ENCODE peak calls at places on chromosomes 11 and 22, in seven cellular contexts. M is AG09309, W is RWPE1, U is epithelial cell of esophagus, P is WTC11, K is left lung, I is astrocyte. V is an unnamed sample.
A peak's percentile ranks its signal among the peaks of the same experiment; 100 is the strongest.

GRCh38 chr11:126226334-126227084 is 14.9 kb downstream of the FAM118B start:
- DNase-seq in M (no peak), W (no peak), U (no peak), P (no peak), K (no peak), I (no peak), V (no peak)

GRCh38 chr11:128713595-128713994 is 19.7 kb downstream of the FLI1 start:
- DNase-seq in M (no peak), W (no peak), U (peak; percentile 42), P (no peak), K (no peak), I (peak; percentile 35), V (no peak)

GRCh38 chr11:69950120-69950519 is 128.0 kb upstream of the ANO1 start:
- DNase-seq in M (no peak), W (peak; percentile 42), U (peak; percentile 46), P (peak; percentile 89), K (no peak), I (no peak), V (peak; percentile 10)

GRCh38 chr22:27560781-27561180 is 240.8 kb downstream of the MN1 start:
- DNase-seq in M (no peak), W (no peak), U (no peak), P (no peak), K (no peak), I (no peak), V (no peak)

GRCh38 chr11:126440276-126440675 is 84.8 kb downstream of the ST3GAL4 start:
- DNase-seq in M (no peak), W (no peak), U (no peak), P (no peak), K (no peak), I (no peak), V (no peak)

GRCh38 chr11:18312663-18313420 is 9.1 kb downstream of the HPS5 start:
- DNase-seq in M (peak; percentile 61), W (peak; percentile 65), U (peak; percentile 89), P (no peak), K (no peak), I (peak; percentile 76), V (no peak)

GRCh38 chr11:123525511-123525918 is 95.4 kb downstream of the GRAMD1B start:
- DNase-seq in M (no peak), W (no peak), U (no peak), P (no peak), K (no peak), I (no peak), V (no peak)

GRCh38 chr11:121716060-121716459 is 263.3 kb upstream of the SORL1-AS1 start:
- DNase-seq in M (peak; percentile 63), W (no peak), U (no peak), P (no peak), K (no peak), I (peak; percentile 63), V (no peak)

GRCh38 chr11:59729884-59730283 is 16.2 kb upstream of the OR10V1 start:
- DNase-seq in M (no peak), W (no peak), U (no peak), P (no peak), K (no peak), I (no peak), V (no peak)

GRCh38 chr11:69716891-69717747 is 13.3 kb upstream of the FGF19 start:
- DNase-seq in M (no peak), W (no peak), U (no peak), P (no peak), K (no peak), I (no peak), V (no peak)

GRCh38 chr11:15911377-15912044 is 444.8 kb downstream of the SOX6 start:
- DNase-seq in M (no peak), W (no peak), U (peak; percentile 89), P (no peak), K (no peak), I (no peak), V (no peak)

GRCh38 chr11:94926698-94927237 is 46.6 kb downstream of the CWC15 start:
- DNase-seq in M (peak; percentile 77), W (no peak), U (peak; percentile 6), P (no peak), K (peak; percentile 64), I (peak; percentile 86), V (no peak)

GRCh38 chr11:116460156-116460965 is 312.4 kb downstream of the BUD13 start:
- DNase-seq in M (no peak), W (no peak), U (no peak), P (no peak), K (no peak), I (no peak), V (no peak)

GRCh38 chr11:116459644-116460043 is 313.1 kb downstream of the BUD13 start:
- DNase-seq in M (no peak), W (no peak), U (no peak), P (no peak), K (no peak), I (no peak), V (peak; percentile 69)

GRCh38 chr11:116457336-116458007 is 315.3 kb downstream of the BUD13 start:
- DNase-seq in M (no peak), W (no peak), U (no peak), P (no peak), K (no peak), I (no peak), V (no peak)

GRCh38 chr11:116459233-116459632 is 313.6 kb downstream of the BUD13 start:
- DNase-seq in M (no peak), W (no peak), U (no peak), P (no peak), K (no peak), I (no peak), V (no peak)

GRCh38 chr11:116458546-116458945 is 314.2 kb downstream of the BUD13 start:
- DNase-seq in M (no peak), W (no peak), U (no peak), P (no peak), K (no peak), I (no peak), V (no peak)
- TF ChIP-seq CTCF in M (no peak), W (no peak), U (no peak), P (no peak), K (no peak), I (no peak), V (no peak)

GRCh38 chr11:77994434-77995362 is at the start of gene INTS4:
- DNase-seq in M (peak; percentile 99), W (peak; percentile 98), U (peak; percentile 100), P (peak; percentile 99), K (peak; percentile 100), I (peak; percentile 99), V (peak; percentile 100)
- TF ChIP-seq CTCF in M (no peak), W (no peak), U (no peak), P (no peak), K (no peak), I (no peak), V (no peak)

DNA sequence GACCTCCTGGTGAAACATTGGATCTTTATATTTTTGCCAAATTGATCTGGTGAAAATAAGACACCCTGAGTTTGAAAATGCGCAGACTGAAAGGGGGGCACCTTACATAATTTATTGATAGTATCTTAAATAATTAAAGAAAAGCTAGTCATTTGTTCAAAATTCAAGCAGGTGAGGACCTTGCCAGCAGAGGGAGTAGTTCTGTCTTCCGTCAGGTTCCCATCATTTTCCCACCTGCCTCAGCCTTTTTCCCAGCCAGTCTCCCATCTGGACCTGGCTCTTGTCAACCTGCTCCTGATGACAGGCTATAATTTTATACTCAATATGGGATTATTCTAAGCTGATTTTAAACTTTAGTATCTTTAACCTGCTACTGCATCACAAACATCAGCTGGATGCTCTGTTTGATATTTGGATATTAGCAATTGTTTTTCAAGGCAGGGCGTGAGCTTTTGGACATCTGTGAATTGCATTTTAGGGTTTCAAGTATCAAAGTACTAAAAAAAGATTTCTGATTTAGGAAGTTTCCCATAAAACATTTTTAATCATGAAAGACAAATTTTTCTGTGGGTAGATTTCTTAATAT is 132.0 kb downstream of the ELP4 start:
- DNase-seq in M (no peak), W (peak; percentile 16), U (peak; percentile 68), P (peak; percentile 65), K (no peak), I (peak; percentile 32), V (no peak)
- TF ChIP-seq CTCF in M (peak; percentile 63), W (peak; percentile 72), U (peak; percentile 80), P (peak; percentile 59), K (peak; percentile 35), I (peak; percentile 62), V (peak; percentile 71)

DNA sequence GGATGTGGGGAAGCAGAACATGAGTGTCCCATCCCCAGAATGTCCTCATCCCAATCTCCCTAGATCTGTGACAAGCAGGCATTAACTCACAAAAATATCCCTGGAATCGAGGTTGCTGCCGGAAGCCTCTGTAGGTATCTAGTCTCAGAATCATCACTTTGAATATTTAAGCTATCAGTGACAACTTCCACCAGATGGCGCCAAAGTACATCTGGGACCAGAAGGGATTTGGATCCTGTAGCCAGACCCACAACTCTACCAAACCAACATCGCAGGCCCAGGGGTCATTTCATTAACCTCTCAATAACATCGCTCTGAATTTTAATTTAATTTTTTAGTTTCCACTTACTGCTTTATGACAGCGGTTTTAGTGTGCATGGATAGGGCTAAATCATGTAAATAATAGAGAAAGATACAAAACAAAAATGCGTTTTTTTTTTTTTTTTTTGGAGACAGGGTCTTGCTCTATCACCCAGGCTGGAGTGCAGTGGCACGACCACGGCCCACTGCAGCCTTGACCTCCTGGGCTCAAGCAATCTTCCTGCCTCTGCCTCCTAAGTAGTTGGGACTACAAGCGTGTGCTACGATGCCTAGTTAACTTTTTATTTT is 1.1 kb upstream of the EXT2 start:
- DNase-seq in M (peak; percentile 52), W (peak; percentile 81), U (peak; percentile 88), P (peak; percentile 83), K (peak; percentile 75), I (peak; percentile 53), V (peak; percentile 69)
- TF ChIP-seq CTCF in M (peak; percentile 79), W (peak; percentile 82), U (peak; percentile 80), P (peak; percentile 50), K (peak; percentile 69), I (peak; percentile 81), V (peak; percentile 73)

GRCh38 chr22:38531251-38531956 is 25.3 kb upstream of the DDX17 start:
- DNase-seq in M (no peak), W (no peak), U (no peak), P (no peak), K (no peak), I (no peak), V (no peak)
- TF ChIP-seq CTCF in M (no peak), W (no peak), U (no peak), P (no peak), K (no peak), I (no peak), V (no peak)

DNA sequence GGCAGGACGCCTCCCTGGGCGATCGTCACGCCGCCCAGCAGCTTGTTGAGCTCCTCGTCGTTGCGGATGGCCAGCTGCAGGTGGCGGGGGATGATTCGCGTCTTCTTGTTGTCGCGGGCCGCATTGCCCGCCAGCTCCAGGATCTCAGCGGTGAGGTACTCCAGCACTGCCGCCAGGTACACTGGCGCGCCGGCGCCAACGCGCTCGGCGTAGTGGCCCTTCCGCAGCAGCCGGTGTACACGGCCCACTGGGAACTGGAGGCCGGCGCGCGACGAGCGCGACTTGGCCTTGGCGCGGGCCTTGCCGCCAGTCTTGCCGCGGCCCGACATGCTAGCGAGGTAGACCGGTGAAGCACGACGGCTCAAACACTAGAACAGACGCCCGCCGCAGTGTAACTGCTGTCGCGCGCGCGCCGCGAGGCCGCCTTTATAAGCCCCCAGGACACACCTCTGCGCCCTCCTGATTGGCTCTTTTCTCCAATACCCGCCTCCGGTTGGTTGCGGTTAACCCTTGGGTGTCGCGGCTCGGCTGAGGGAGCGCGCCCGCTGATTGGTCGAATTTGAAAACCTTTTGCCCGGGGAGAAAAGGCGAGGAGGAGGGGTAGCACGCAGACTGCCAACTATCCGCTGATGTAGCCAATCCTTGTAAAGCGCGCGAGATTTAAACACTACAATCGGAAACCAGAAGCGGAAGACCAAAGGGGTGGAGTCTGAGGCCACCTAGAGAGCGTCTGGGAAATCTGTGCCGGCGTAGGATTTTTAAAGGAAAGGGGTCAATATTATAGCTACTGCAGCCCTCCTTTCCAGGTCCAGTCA is 6.4 kb downstream of the DPAGT1 start:
- DNase-seq in M (peak; percentile 99), W (peak; percentile 100), U (peak; percentile 100), P (peak; percentile 99), K (peak; percentile 99), I (peak; percentile 97), V (peak; percentile 98)
- TF ChIP-seq CTCF in M (no peak), W (peak; percentile 35), U (no peak), P (no peak), K (peak; percentile 2), I (no peak), V (peak; percentile 16)

V was measured in LNCaP clone FGC.